ENCODE peak calls at places on chromosomes 5 and 9, in five cellular contexts. N is effector memory CD4-positive, alpha-beta T cell; B is GM23338; I is heart left ventricle; T is fibroblast of lung. L is an unnamed sample. For H3K4me1, the result is how much of the 10 kb centered on the place peaks cover.

GRCh38 chr9:115640887-115641286 is 512.7 kb upstream of the PAPPA start:
- DNase-seq in N (no peak), B (no peak), I (no peak), T (peak), L (no peak)

GRCh38 chr9:86893811-86894490 is 53.4 kb downstream of the GAS1 start:
- DNase-seq in N (no peak), B (peak), I (no peak), T (no peak), L (no peak)

GRCh38 chr5:29853711-29854110 is 1339.8 kb upstream of the CDH6 start:
- DNase-seq in N (no peak), B (no peak), I (no peak), T (no peak), L (no peak)

GRCh38 chr9:109468927-109469326 is 29.2 kb downstream of the PTPN3 start:
- DNase-seq in N (no peak), B (no peak), I (no peak), T (no peak), L (no peak)

GRCh38 chr5:139740993-139741672 is 54.5 kb upstream of the PSD2 start:
- DNase-seq in N (no peak), B (no peak), I (no peak), T (no peak), L (no peak)

GRCh38 chr9:131812116-131812790 is 72.4 kb upstream of the RAPGEF1 start:
- DNase-seq in N (no peak), B (no peak), I (no peak), T (no peak), L (no peak)

GRCh38 chr9:125106285-125106893 is 36.9 kb downstream of the SCAI start:
- DNase-seq in N (no peak), B (no peak), I (no peak), T (peak), L (no peak)

GRCh38 chr9:120942186-120943001 is 15.8 kb upstream of the TRAF1 start:
- DNase-seq in N (no peak), B (peak), I (no peak), T (no peak), L (peak)

GRCh38 chr5:138340008-138340407 is 1.9 kb downstream of the FAM53C start:
- DNase-seq in N (no peak), B (no peak), I (no peak), T (no peak), L (no peak)

GRCh38 chr5:38414348-38414747 is 142.1 kb downstream of the LIFR start:
- DNase-seq in N (no peak), B (no peak), I (no peak), T (peak), L (no peak)

GRCh38 chr9:69985971-69986370 is 57.7 kb upstream of the MAMDC2 start:
- DNase-seq in N (no peak), B (no peak), I (no peak), T (no peak), L (no peak)

GRCh38 chr5:135423158-135423925 is 23.8 kb downstream of the DCANP1 start:
- DNase-seq in N (no peak), B (no peak), I (no peak), T (peak), L (no peak)

GRCh38 chr5:21802869-21803490 is 1050.2 kb downstream of the CDH12 start:
- DNase-seq in N (no peak), B (peak), I (no peak), T (peak), L (no peak)

GRCh38 chr5:150804388-150804787 is 25.8 kb downstream of the SMIM3 start:
- DNase-seq in N (no peak), B (no peak), I (no peak), T (no peak), L (no peak)

GRCh38 chr9:95017062-95017461 is 290.6 kb downstream of the AOPEP start:
- DNase-seq in N (no peak), B (no peak), I (no peak), T (peak), L (no peak)

GRCh38 chr9:95017661-95018060 is 291.2 kb downstream of the AOPEP start:
- DNase-seq in N (no peak), B (no peak), I (no peak), T (no peak), L (no peak)

GRCh38 chr9:95015569-95015968 is 289.1 kb downstream of the AOPEP start:
- DNase-seq in N (no peak), B (no peak), I (no peak), T (no peak), L (no peak)

GRCh38 chr9:95021166-95021886 is 294.8 kb downstream of the AOPEP start:
- DNase-seq in N (no peak), B (no peak), I (no peak), T (no peak), L (no peak)

DNA sequence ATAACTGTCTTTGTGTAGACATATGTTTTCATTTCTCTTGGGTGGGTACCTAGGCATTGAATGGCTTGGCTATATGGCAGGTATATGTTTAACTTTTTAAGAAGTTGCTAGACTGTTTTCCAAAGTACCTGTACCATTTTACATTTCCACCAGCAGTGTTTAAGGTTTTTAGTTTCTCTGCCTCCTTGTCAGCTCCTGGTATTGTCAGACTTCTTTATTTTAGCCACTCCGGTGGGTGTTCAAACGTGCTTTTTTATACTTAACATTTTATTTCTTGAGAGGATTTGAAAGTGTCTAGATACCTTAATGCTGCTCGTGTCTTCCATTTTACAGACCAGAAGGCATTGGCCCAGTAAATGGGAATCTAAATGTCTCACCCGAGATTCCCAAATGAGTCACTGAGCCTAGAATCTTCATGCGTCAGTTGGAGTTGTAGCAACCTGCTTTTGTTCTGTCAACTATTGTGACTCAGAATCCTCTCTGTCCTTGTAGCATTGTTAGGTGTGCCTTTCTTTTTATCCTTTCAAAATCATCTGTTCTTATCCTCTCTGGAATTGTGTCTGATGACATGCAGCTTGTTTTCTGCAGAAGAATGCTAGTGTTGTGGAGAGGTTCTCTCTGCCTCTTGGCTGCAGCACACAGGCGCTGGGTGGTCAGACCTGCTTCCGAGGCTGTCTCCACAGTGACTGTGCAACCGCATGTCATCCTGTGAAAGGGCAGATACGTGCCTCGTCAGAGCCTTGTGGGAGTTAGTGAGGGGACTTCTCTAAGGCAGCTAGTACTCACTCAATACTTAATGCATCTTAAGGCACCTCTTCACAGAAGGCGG is 291.8 kb downstream of the AOPEP start:
- DNase-seq in N (no peak), B (peak), I (peak), T (peak), L (peak)
- H3K4me3 ChIP-seq in N (no peak), B (no peak), I (peak), T (peak), L (no peak)

DNA sequence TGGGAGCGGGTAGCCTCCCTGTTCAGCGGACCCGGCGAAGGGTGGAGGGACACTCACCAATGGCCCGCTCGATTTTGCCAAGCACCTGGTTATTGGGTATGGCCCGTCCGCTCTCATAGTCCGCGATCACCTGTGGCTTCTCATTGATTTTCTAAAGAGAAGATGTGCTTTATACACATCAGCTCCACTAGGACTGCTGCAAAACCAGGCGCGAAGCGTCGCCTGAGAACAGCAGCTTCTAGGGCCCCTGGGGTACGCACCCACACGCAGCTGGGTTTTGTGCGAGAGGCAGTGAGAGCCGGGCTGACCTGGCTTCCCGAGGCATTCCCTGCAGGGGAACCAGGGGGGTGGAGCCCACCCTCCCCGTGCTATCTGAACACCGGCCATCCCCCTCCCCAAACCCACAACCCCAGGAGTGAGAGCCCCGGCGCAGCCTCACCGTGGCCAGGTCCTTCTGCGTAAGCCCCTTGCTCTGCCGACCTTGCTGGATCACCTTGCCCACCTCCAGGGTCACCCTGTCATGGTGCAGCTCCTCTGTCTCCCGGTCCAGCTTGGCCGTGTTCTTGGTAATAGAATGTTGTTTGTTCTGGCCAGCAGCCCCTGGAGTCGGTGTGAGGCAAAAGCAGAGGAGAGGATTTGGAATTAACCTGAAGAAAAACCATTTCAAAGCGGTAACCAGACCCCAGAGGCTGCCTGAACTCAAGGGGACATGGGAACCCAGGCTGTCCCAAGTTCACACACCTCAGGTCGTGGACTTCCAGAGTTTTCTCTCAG is 3.1 kb downstream of the EDF1 start:
- DNase-seq in N (no peak), B (no peak), I (peak), T (no peak), L (no peak)
- H3K4me1 ChIP-seq in N (under half), B (under half), I (under half), T (under half), L (under half)

DNA sequence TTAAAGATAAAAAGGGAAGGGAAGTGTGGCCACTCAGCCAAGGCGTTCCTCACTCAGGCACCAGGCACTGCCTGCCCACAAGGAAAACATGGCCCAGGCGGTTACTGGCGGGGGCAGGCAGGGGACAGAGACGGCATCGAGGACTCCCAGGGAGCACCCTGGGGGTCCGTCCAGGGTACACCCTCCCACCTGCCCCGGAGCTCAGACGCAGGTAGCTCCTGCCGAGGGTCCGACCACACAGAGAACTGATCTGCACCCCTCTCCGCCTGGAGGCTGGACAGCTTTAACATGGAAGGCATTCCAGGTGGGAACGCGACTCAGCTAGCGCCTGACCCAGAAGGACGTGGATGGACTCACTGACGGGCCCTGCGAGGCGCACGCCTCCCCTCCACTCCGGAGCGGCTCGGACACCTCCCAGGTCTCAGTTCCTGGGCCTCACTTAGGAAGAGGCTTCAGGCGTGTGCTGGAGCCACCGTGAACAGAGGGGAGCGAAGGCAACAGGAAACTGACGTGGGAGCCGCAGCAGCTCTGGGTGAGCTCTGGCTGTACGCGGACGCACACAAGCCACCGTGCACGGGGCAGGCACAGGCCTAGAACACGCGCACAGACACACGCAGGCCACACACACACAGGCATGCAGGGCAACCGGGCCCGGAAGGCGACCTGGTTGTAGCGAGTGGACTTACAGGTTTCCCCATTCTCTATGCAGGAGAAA is 47.5 kb downstream of the NKD2 start:
- DNase-seq in N (no peak), B (no peak), I (no peak), T (no peak), L (no peak)
- H3K4me3 ChIP-seq in N (no peak), B (no peak), I (no peak), T (no peak), L (no peak)

GRCh38 chr5:93165559-93165958 is 415.5 kb downstream of the NR2F1-AS1 start:
- DNase-seq in N (no peak), B (no peak), I (no peak), T (no peak), L (no peak)

GRCh38 chr5:93164690-93165089 is 416.3 kb downstream of the NR2F1-AS1 start:
- DNase-seq in N (no peak), B (no peak), I (peak), T (peak), L (peak)

GRCh38 chr5:93163010-93163663 is 417.9 kb downstream of the NR2F1-AS1 start:
- DNase-seq in N (no peak), B (no peak), I (no peak), T (peak), L (no peak)

GRCh38 chr5:93158841-93159240 is 422.2 kb downstream of the NR2F1-AS1 start:
- DNase-seq in N (no peak), B (no peak), I (peak), T (peak), L (no peak)

GRCh38 chr5:93162201-93162654 is 418.8 kb downstream of the NR2F1-AS1 start:
- DNase-seq in N (no peak), B (no peak), I (no peak), T (peak), L (no peak)
- H3K4me1 ChIP-seq in N (under half), B (under half), I (under half), T (under half), L (under half)

GRCh38 chr5:132102944-132103343 is 29.4 kb downstream of the CSF2 start:
- DNase-seq in N (no peak), B (no peak), I (no peak), T (no peak), L (no peak)
- H3K4me3 ChIP-seq in N (peak), B (no peak), I (no peak), T (no peak), L (no peak)